ENCODE peak calls at places on chromosomes 11 and 22, in ten cellular contexts. P, E, C, D, S, U, W, O, X and Q are unnamed samples.

GRCh38 chr11:27390959-27391326 is 27.9 kb upstream of the CCDC34 start:
- DNase-seq in U (no peak), C (no peak), D (no peak), W (no peak), E (no peak), X (peak), P (peak), O (peak), S (no peak), Q (no peak)

GRCh38 chr11:128859563-128860441 is 7.3 kb downstream of the KCNJ1 start:
- DNase-seq in D (peak), S (no peak), C (peak), U (no peak), O (peak), W (peak), P (peak), E (peak), X (peak), Q (no peak)

GRCh38 chr11:64803163-64803845 is at the start of gene MAP4K2:
- DNase-seq in E (peak), P (peak), D (peak), W (peak), S (peak), U (peak), O (peak), X (peak), C (peak), Q (peak)

GRCh38 chr22:44395116-44396005 is 82.6 kb upstream of the SHISAL1 start:
- DNase-seq in X (no peak), O (no peak), P (no peak), W (no peak), S (no peak), U (peak), E (no peak), D (peak), C (no peak), Q (no peak)

GRCh38 chr11:37264060-37264459 is 666.0 kb upstream of the RAG2 start:
- DNase-seq in C (no peak), X (no peak), D (no peak), P (no peak), W (no peak), E (no peak), O (peak), U (no peak), S (no peak), Q (no peak)

GRCh38 chr11:73946798-73947458 is 3.9 kb upstream of the DNAJB13 start:
- DNase-seq in U (peak), P (no peak), X (no peak), C (no peak), O (no peak), W (no peak), S (no peak), E (no peak), D (no peak), Q (no peak)

GRCh38 chr11:119666463-119667131 is 62.4 kb downstream of the NECTIN1 start:
- DNase-seq in S (peak), D (peak), C (peak), X (peak), E (peak), O (peak), W (peak), P (peak), U (peak), Q (peak)

GRCh38 chr22:49503896-49504521 is 323.7 kb downstream of the BRD1 start:
- DNase-seq in O (no peak), C (no peak), P (no peak), E (no peak), W (no peak), D (no peak), U (peak), S (no peak), X (no peak), Q (no peak)

GRCh38 chr11:7512525-7513209 is 1.1 kb upstream of the PPFIBP2 start:
- DNase-seq in W (peak), X (peak), O (peak), U (peak), S (no peak), E (no peak), P (peak), D (no peak), C (no peak), Q (no peak)

GRCh38 chr11:134124660-134125451 is 56.0 kb downstream of the JAM3 start:
- DNase-seq in D (peak), E (no peak), W (no peak), X (no peak), P (peak), U (peak), S (no peak), O (peak), C (no peak), Q (no peak)

GRCh38 chr11:64970731-64971151 is 1.2 kb downstream of the MAJIN start:
- DNase-seq in E (no peak), O (no peak), W (peak), C (peak), U (no peak), S (no peak), D (no peak), P (no peak), X (no peak), Q (no peak)

GRCh38 chr11:131867457-131868257 is 497.2 kb downstream of the NTM start:
- DNase-seq in S (peak), W (peak), O (peak), E (peak), P (peak), C (peak), X (peak), U (no peak), D (peak), Q (peak)

GRCh38 chr22:27637604-27638003 is 164.0 kb downstream of the MN1 start:
- DNase-seq in O (peak), X (peak), C (no peak), P (peak), E (no peak), S (no peak), D (no peak), W (no peak), U (no peak), Q (no peak)

GRCh38 chr22:37229805-37230672 is 14.0 kb downstream of the RAC2 start:
- DNase-seq in S (no peak), W (peak), X (no peak), U (peak), P (peak), C (no peak), E (no peak), O (no peak), D (no peak), Q (no peak)

GRCh38 chr22:37302617-37303555 is 20.6 kb downstream of the CYTH4 start:
- DNase-seq in S (no peak), X (no peak), O (no peak), E (no peak), D (no peak), U (no peak), C (no peak), W (no peak), P (peak), Q (no peak)

GRCh38 chr11:803770-804598 is 1.0 kb downstream of the PIDD1 start:
- DNase-seq in C (no peak), E (no peak), O (no peak), X (no peak), S (no peak), W (no peak), U (no peak), D (peak), P (no peak), Q (no peak)

GRCh38 chr11:10302294-10302743 is 2.6 kb upstream of the ADM start:
- DNase-seq in D (peak), P (no peak), U (peak), W (no peak), C (no peak), O (no peak), S (no peak), E (no peak), X (no peak), Q (no peak)

GRCh38 chr11:126431401-126432064 is 76.0 kb downstream of the ST3GAL4 start:
- DNase-seq in S (no peak), U (peak), X (peak), D (peak), P (peak), O (peak), E (no peak), C (no peak), W (no peak), Q (no peak)

GRCh38 chr11:93577291-93577690 is 34.1 kb upstream of the SMCO4 start:
- DNase-seq in S (no peak), O (peak), D (no peak), U (no peak), W (no peak), C (no peak), X (peak), E (no peak), P (peak), Q (no peak)

GRCh38 chr22:27377901-27378300 is 423.7 kb downstream of the MN1 start:
- DNase-seq in X (peak), W (peak), O (no peak), P (no peak), U (no peak), S (no peak), C (no peak), E (no peak), D (peak), Q (no peak)

GRCh38 chr11:63945482-63946163 is 6.8 kb downstream of the NAA40 start:
- DNase-seq in C (peak), W (peak), X (peak), S (peak), U (peak), D (peak), P (peak), O (peak), E (peak), Q (peak)

GRCh38 chr11:6303657-6304056 is 16.6 kb downstream of the CAVIN3 start:
- DNase-seq in U (no peak), C (no peak), S (no peak), X (no peak), P (no peak), D (no peak), W (no peak), O (no peak), E (no peak), Q (no peak)

GRCh38 chr11:86980397-86980796 is 25.2 kb upstream of the FZD4 start:
- DNase-seq in O (no peak), P (no peak), S (no peak), W (no peak), U (no peak), D (no peak), C (no peak), E (no peak), X (no peak), Q (no peak)

GRCh38 chr22:32355760-32356159 is 1.9 kb upstream of the RFPL3 start:
- DNase-seq in C (peak), W (peak), U (no peak), P (no peak), X (peak), O (no peak), E (peak), D (no peak), S (no peak), Q (no peak)

GRCh38 chr11:114141863-114142590 is 82.5 kb downstream of the ZBTB16 start:
- DNase-seq in X (no peak), D (no peak), E (no peak), C (no peak), P (no peak), W (no peak), S (no peak), O (no peak), U (no peak), Q (no peak)

GRCh38 chr11:33775832-33776231 is 1.5 kb upstream of the FBXO3 start:
- DNase-seq in U (no peak), S (no peak), X (no peak), E (no peak), C (no peak), D (no peak), O (no peak), P (no peak), W (no peak), Q (no peak)

GRCh38 chr11:109939176-109939810 is 153.9 kb upstream of the ZC3H12C start:
- DNase-seq in E (peak), O (peak), X (peak), D (no peak), P (peak), C (peak), W (peak), S (peak), U (no peak), Q (peak)

GRCh38 chr11:119055901-119056300 is 1.1 kb downstream of the HYOU1 start:
- DNase-seq in S (no peak), X (peak), P (peak), O (peak), E (no peak), W (peak), C (peak), D (peak), U (no peak), Q (no peak)

GRCh38 chr11:86247608-86248007 is 3.1 kb downstream of the EED start:
- DNase-seq in U (no peak), E (no peak), X (no peak), S (no peak), W (no peak), D (no peak), P (no peak), C (no peak), O (no peak), Q (no peak)

DNA sequence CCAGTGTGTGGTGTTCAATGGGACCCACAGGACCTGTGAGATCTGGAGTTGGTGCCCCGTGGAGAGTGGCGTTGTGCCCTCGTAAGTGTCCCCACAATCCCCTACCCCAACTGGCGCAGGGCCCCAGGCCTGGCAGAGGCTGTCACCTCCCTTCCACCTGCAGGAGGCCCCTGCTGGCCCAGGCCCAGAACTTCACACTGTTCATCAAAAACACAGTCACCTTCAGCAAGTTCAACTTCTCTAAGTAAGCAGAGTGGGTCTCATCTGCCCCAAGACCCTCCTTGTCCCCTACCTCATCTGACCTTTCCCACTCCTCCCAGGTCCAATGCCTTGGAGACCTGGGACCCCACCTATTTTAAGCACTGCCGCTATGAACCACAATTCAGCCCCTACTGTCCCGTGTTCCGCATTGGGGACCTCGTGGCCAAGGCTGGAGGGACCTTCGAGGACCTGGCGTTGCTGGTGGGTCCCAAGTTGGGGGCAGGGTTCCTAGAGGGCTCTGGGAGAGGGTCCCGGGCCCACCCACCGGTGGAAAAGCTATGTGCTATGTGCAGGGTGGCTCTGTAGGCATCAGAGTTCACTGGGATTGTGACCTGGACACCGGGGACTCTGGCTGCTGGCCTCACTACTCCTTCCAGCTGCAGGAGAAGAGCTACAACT is 8.1 kb downstream of the P2RX6 start:
- DNase-seq in E (no peak), W (no peak), O (no peak), S (no peak), C (no peak), P (no peak), X (no peak), U (no peak), D (peak), Q (no peak)
- TF ChIP-seq CTCF in E (no peak), W (peak), O (no peak), S (peak), C (no peak), P (no peak), X (no peak), U (no peak), D (no peak), Q (no peak)

DNA sequence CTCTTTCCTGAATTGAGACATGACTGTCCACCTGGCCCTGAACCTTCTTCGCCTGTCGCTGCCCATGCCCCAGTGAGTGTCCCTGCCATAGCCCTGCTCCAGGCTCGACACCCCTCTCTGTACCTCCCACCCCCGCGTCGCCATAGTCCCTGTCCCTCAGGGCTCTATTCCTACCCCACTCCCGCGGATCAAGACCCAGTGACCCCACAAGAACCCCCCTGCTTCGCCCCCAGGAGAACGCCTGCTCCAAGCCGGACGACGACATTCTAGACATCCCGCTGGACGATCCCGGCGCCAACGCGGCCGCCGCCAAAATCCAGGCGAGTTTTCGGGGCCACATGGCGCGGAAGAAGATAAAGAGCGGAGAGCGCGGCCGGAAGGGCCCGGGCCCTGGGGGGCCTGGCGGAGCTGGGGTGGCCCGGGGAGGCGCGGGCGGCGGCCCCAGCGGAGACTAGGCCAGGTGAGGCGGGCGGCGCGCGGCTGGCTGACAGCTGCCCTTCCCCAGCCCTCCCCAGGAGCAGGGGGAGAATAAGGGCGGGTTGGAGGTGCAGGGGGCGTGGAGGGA is 5.6 kb downstream of the NRGN start:
- DNase-seq in E (no peak), O (no peak), X (no peak), D (no peak), W (no peak), S (no peak), C (no peak), P (no peak), U (no peak), Q (no peak)
- H3K4me3 ChIP-seq in E (peak), O (no peak), X (peak), D (no peak), W (peak), S (peak), C (no peak), P (no peak), U (no peak), Q (no peak)

GRCh38 chr22:29727248-29727551 is 7.4 kb downstream of the CABP7 start:
- DNase-seq in O (peak), X (peak), U (no peak), C (peak), W (peak), S (no peak), D (no peak), P (peak), E (peak), Q (no peak)
- TF ChIP-seq CTCF in O (peak), X (peak), U (no peak), C (peak), W (peak), S (peak), D (no peak), P (peak), E (peak), Q (peak)

DNA sequence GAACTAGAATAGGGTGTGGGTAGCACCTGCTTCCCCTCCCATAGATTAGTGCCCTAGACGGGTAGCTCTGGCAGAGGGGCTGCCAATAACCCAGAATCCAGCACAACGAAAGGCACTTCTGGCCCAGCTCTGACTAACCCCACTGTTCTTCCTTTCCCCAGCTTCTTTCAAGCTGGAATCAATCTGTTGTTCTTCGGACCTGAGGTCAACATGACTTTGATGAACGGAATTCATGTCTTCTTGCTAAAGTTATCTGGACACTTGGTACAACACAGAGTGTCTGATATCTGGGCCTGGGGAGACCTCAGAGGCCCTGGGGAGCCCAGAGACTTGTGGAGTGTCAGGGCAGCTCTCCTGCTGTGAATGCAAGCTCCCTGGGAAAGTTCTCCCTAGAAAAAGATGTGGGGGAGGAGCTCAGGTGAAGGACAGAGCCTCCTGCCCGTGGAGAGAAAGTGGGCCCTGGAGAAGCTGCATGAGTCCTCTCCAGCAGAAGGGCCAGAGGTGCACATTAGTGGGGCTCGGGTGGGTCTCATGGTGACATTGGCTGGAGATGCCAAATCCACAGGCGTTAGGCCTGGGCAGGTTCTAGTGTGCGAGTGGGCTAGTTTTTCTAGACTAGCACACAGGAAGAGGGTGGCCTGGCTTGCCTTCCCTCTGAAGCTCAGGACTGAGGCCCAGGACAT is 6.3 kb downstream of the KCNJ11 start:
- DNase-seq in S (no peak), W (no peak), D (no peak), C (no peak), P (no peak), X (peak), O (no peak), U (no peak), E (no peak), Q (no peak)
- H3K4me3 ChIP-seq in S (no peak), W (no peak), D (no peak), C (no peak), P (no peak), X (no peak), O (no peak), U (no peak), E (no peak), Q (no peak)

GRCh38 chr11:24870048-24870447 is 373.2 kb downstream of the LUZP2 start:
- DNase-seq in C (no peak), U (no peak), O (no peak), S (no peak), X (no peak), W (no peak), E (no peak), P (no peak), D (no peak), Q (no peak)
- TF ChIP-seq CTCF in C (no peak), U (no peak), O (no peak), S (no peak), X (no peak), W (no peak), E (no peak), P (no peak), D (no peak), Q (no peak)

DNA sequence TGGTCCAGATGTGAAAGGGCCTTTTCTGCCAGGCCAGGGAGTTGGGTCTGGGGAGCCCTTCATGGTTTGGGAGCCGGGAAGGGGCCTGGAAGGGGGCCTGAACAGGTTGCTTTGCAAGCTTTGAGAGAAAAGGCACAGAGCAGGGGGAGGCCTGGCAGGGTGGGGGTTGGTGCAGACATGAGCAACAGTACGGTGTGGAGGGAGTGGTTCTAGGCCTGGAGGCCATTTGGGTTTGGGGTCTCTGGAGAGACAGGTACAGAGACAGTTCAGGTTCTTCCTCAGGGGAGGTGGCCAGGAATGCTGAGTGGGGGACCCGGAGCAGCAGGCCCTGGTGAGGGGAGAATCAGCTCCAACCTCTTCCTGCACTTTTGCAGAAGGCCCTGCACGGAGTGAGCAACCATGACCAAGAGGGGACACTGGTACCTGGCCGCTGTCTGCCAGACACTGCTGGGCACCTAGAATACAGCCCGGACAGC is 1.4 kb downstream of the KDELR3 start:
- DNase-seq in E (no peak), W (no peak), D (no peak), X (no peak), C (no peak), P (no peak), O (no peak), S (no peak), U (peak), Q (no peak)
- H3K4me3 ChIP-seq in E (no peak), W (no peak), D (no peak), X (peak), C (no peak), P (peak), O (peak), S (peak), U (no peak), Q (peak)